ENCODE peak calls at places on chromosomes 5 and 9, in four cellular contexts. U, K, V and L are unnamed samples.

GRCh38 chr5:170486366-170486765 is 17.5 kb upstream of the KCNIP1 start:
- DNase-seq in K (no peak), U (no peak), V (no peak), L (no peak)

GRCh38 chr9:132141948-132142594 is 19.8 kb upstream of the NTNG2 start:
- DNase-seq in V (no peak), U (no peak), K (no peak), L (no peak)

GRCh38 chr5:77924081-77924480 is 147.9 kb upstream of the TBCA start:
- DNase-seq in K (no peak), U (no peak), V (no peak), L (peak; percentile 26)

GRCh38 chr5:145936401-145937131 is at the start of gene SH3RF2:
- DNase-seq in U (peak; percentile 67), V (peak; percentile 11), K (peak; percentile 79), L (peak; percentile 93)

GRCh38 chr9:129665008-129665771 is at the start of gene PRRX2:
- DNase-seq in U (no peak), K (no peak), V (peak; percentile 69), L (peak; percentile 63)

GRCh38 chr9:121771851-121772599 is 120.6 kb downstream of the DAB2IP start:
- DNase-seq in U (no peak), V (no peak), K (no peak), L (no peak)

GRCh38 chr5:173853370-173854131 is 34.6 kb upstream of the CPEB4 start:
- DNase-seq in K (no peak), U (no peak), V (peak; percentile 53), L (no peak)

GRCh38 chr9:95989304-95989703 is 113.8 kb downstream of the ERCC6L2 start:
- DNase-seq in K (no peak), V (no peak), U (no peak), L (no peak)

DNA sequence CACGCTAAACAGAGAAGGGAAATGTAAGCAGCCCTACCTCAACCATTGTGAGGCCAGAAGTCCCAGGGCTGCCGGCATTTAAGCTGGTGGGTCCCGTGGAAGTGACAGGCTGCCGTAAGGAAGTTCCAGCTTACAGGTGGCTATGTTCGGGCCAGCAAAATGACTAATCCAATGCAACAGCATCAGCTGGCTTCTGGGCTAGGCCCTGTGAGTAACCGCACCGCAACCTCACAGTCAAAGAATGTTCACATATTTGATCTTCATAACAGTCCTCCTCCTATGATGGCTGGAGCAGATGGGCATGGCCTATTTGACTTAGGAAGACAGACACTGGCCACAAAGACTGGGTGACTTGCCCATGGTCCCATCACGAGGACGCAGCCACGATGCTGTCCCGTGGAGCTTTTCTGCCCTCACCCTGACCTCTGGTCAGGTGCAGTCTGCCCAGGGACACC is 88.2 kb downstream of the LIFR start:
- DNase-seq in K (no peak), V (no peak), U (peak; percentile 50), L (no peak)
- TF ChIP-seq ELF4 in K (no peak), V (no peak), U (no peak), L (no peak)

GRCh38 chr5:104345513-104345823 is 782.9 kb upstream of the NUDT12 start:
- DNase-seq in V (no peak), U (no peak), K (no peak), L (no peak)

GRCh38 chr5:104344809-104345512 is 782.4 kb upstream of the NUDT12 start:
- DNase-seq in K (no peak), V (no peak), U (peak; percentile 3), L (no peak)

GRCh38 chr5:104352954-104353353 is 790.4 kb upstream of the NUDT12 start:
- DNase-seq in K (no peak), V (no peak), U (no peak), L (no peak)

DNA sequence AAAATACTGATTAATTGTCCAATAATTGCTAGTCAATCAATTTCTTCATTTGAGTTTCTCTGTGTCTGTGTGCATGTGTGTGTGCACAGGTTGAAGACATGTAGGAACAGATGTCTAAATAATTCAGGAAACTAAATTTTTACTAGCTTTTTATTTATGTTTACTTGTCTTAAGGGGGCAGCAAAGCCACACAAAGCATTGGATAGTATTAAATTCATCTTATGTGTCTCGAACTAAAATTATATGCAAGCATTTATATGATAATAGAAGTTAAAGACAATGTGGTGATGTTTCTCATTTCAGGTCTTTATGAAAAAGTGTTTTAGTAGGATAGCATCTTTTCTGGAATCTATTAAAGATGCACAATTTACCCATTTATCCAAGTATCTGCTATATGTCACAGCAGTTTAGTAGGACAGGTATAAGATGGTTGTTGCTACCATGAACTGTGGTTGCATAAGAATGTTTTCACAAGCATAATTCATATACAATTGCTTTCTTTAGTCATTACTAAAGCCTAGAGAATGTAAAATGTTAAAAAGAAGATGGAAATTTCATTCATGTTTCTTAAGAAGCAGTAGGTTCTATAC is 784.6 kb upstream of the NUDT12 start:
- DNase-seq in K (no peak), U (no peak), V (no peak), L (no peak)
- TF ChIP-seq ELF4 in K (no peak), U (no peak), V (no peak), L (no peak)

GRCh38 chr9:2043243-2043642 is 28.1 kb downstream of the SMARCA2 start:
- DNase-seq in V (no peak), U (no peak), K (no peak), L (no peak)

GRCh38 chr9:2047916-2048315 is 32.8 kb downstream of the SMARCA2 start:
- DNase-seq in U (no peak), K (no peak), V (no peak), L (no peak)

GRCh38 chr9:2043881-2044462 is 28.8 kb downstream of the SMARCA2 start:
- DNase-seq in U (no peak), K (no peak), V (no peak), L (no peak)

GRCh38 chr9:2050236-2050635 is 35.1 kb downstream of the SMARCA2 start:
- DNase-seq in U (no peak), K (no peak), V (no peak), L (no peak)

DNA sequence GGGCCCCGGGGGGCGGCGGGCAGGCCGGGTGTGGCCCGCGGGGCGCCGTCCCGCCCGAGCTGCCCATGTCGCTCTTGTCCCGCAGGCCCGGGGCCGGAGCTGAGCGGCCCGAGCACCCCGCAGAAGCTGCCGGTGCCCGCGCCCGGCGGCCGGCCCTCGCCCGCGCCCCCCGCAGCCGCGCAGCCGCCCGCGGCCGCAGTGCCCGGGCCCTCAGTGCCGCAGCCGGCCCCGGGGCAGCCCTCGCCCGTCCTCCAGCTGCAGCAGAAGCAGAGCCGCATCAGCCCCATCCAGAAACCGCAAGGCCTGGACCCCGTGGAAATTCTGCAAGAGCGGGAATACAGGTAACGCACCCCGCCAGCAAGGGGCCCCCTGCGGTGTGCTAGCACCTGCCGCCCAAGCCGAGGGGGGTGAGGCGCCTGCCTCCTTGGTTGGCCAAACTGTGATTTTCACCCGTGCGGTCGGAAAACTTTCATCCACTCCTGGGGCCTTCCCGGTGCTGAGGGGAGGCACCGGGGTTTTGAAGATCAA is 32.1 kb downstream of the SMARCA2 start:
- DNase-seq in V (no peak), U (no peak), K (no peak), L (peak; percentile 23)
- TF ChIP-seq ELF4 in V (no peak), U (no peak), K (no peak), L (no peak)

DNA sequence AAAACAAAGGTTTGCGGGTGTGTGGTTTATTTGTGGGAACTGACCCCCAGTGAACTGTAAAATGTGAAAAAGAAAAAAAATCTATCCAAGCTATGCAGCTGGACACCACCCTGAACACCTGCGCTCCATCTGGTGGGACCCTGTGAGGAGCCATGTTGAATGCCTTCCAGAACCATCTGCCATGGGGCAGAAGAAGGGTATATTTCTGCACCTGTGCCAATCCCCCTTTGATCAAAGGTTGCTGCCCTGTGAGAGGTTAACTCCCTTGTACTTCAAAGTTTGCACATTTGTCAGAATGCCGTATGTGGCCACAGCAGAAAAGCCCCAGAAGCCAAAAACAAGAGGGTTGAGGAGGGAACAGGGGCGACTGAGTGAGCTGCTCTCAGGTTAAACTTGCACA is 148.5 kb upstream of the ALDH1B1 start:
- DNase-seq in U (no peak), V (no peak), K (no peak), L (no peak)
- TF ChIP-seq ELF4 in U (no peak), V (no peak), K (no peak), L (no peak)

GRCh38 chr5:160479220-160479619 is 57.6 kb downstream of the PTTG1 start:
- DNase-seq in U (no peak), K (no peak), V (no peak), L (no peak)

GRCh38 chr5:160484644-160485043 is 63.0 kb downstream of the PTTG1 start:
- DNase-seq in U (no peak), K (no peak), V (no peak), L (no peak)

GRCh38 chr5:160477266-160477970 is 55.8 kb downstream of the PTTG1 start:
- DNase-seq in K (no peak), U (peak; percentile 83), V (no peak), L (no peak)

GRCh38 chr5:160479926-160480325 is 58.3 kb downstream of the PTTG1 start:
- DNase-seq in K (no peak), V (no peak), U (no peak), L (no peak)

DNA sequence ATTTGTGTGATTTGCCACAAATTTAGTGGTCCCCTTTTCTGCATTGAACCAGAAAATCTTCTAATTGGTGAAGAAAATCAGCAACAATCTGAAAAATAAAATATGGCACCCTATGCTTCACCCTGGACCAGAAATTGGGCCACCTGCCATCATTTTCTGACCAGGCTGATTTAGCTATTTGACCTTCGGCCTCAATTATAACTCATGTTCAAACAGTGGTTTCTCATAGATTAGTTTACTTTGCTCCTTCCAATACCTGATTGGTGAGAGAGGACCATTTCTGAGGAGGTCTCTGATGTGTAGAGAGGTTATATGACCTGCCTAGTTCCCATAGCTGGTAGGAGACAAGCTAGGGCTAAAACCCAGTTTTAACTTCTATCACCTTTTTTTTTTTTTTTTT is 59.0 kb downstream of the PTTG1 start:
- DNase-seq in U (peak; percentile 52), K (no peak), V (no peak), L (no peak)
- TF ChIP-seq ELF4 in U (no peak), K (no peak), V (no peak), L (no peak)